ENCODE peak calls at places on chromosome 14, in five cellular contexts. One of them, this sample, is unnamed.

GRCh38 chr14:64835431-64835830 is 44.3 kb downstream of the SPTB start:
- DNase-seq in neural progenitor cell: no peak
- DNase-seq in fibroblast of lung: no peak
- DNase-seq in CD8-positive, alpha-beta T cell: no peak
- DNase-seq in mucosa of descending colon: no peak
- DNase-seq in this sample: no peak

GRCh38 chr14:73850940-73851339 is 691 bp upstream of the PTGR2 start:
- DNase-seq in CD8-positive, alpha-beta T cell: no peak
- DNase-seq in mucosa of descending colon: no peak
- DNase-seq in fibroblast of lung: peak; percentile 39
- DNase-seq in neural progenitor cell: peak; percentile 55
- DNase-seq in this sample: no peak

GRCh38 chr14:22025884-22026283 is 352.3 kb upstream of the OR4E1 start:
- DNase-seq in mucosa of descending colon: no peak
- DNase-seq in fibroblast of lung: no peak
- DNase-seq in neural progenitor cell: no peak
- DNase-seq in CD8-positive, alpha-beta T cell: no peak
- DNase-seq in this sample: no peak

GRCh38 chr14:104827173-104828055 is 26.5 kb downstream of the ZBTB42 start:
- DNase-seq in fibroblast of lung: peak; percentile 48
- DNase-seq in mucosa of descending colon: peak; percentile 63
- DNase-seq in neural progenitor cell: peak; percentile 90
- DNase-seq in CD8-positive, alpha-beta T cell: peak; percentile 60
- DNase-seq in this sample: peak; percentile 54

GRCh38 chr14:68815288-68816182 is 22.7 kb upstream of the ZFP36L1 start:
- DNase-seq in fibroblast of lung: no peak
- DNase-seq in mucosa of descending colon: no peak
- DNase-seq in CD8-positive, alpha-beta T cell: peak; percentile 32
- DNase-seq in neural progenitor cell: no peak
- DNase-seq in this sample: peak; percentile 57

GRCh38 chr14:77542349-77543239 is 44.0 kb upstream of the ISM2 start:
- DNase-seq in neural progenitor cell: peak; percentile 6
- DNase-seq in CD8-positive, alpha-beta T cell: no peak
- DNase-seq in fibroblast of lung: peak; percentile 44
- DNase-seq in mucosa of descending colon: no peak
- DNase-seq in this sample: peak; percentile 33

GRCh38 chr14:56422703-56423213 is 156.8 kb upstream of the TMEM260 start:
- DNase-seq in neural progenitor cell: peak; percentile 56
- DNase-seq in mucosa of descending colon: no peak
- DNase-seq in CD8-positive, alpha-beta T cell: no peak
- DNase-seq in fibroblast of lung: peak; percentile 75
- DNase-seq in this sample: peak; percentile 27

GRCh38 chr14:83044001-83044400 is 1510.3 kb upstream of the SEL1L start:
- DNase-seq in CD8-positive, alpha-beta T cell: no peak
- DNase-seq in fibroblast of lung: no peak
- DNase-seq in neural progenitor cell: no peak
- DNase-seq in mucosa of descending colon: no peak
- DNase-seq in this sample: no peak

GRCh38 chr14:88327497-88327896 is 4.4 kb upstream of the KCNK10 start:
- DNase-seq in neural progenitor cell: no peak
- DNase-seq in fibroblast of lung: no peak
- DNase-seq in mucosa of descending colon: no peak
- DNase-seq in CD8-positive, alpha-beta T cell: no peak
- DNase-seq in this sample: no peak

GRCh38 chr14:67480011-67480410 is 8.5 kb downstream of the TMEM229B start:
- DNase-seq in mucosa of descending colon: no peak
- DNase-seq in neural progenitor cell: no peak
- DNase-seq in fibroblast of lung: no peak
- DNase-seq in CD8-positive, alpha-beta T cell: no peak
- DNase-seq in this sample: peak; percentile 21

GRCh38 chr14:92984896-92985295 is 61.9 kb downstream of the CHGA start:
- DNase-seq in neural progenitor cell: no peak
- DNase-seq in fibroblast of lung: no peak
- DNase-seq in CD8-positive, alpha-beta T cell: no peak
- DNase-seq in mucosa of descending colon: no peak
- DNase-seq in this sample: no peak

GRCh38 chr14:54667764-54668163 is 100.8 kb downstream of the SAMD4A start:
- DNase-seq in neural progenitor cell: no peak
- DNase-seq in mucosa of descending colon: no peak
- DNase-seq in CD8-positive, alpha-beta T cell: no peak
- DNase-seq in fibroblast of lung: no peak
- DNase-seq in this sample: no peak

GRCh38 chr14:36068777-36069534 is 107.6 kb downstream of the PTCSC3 start:
- DNase-seq in neural progenitor cell: no peak
- DNase-seq in CD8-positive, alpha-beta T cell: no peak
- DNase-seq in mucosa of descending colon: no peak
- DNase-seq in fibroblast of lung: peak; percentile 91
- DNase-seq in this sample: no peak

GRCh38 chr14:102930753-102931579 is 8.5 kb downstream of the AMN start:
- DNase-seq in neural progenitor cell: peak; percentile 49
- DNase-seq in CD8-positive, alpha-beta T cell: no peak
- DNase-seq in mucosa of descending colon: peak; percentile 74
- DNase-seq in fibroblast of lung: peak; percentile 58
- DNase-seq in this sample: no peak

GRCh38 chr14:59631237-59631636 is 54.6 kb upstream of the CCDC175 start:
- DNase-seq in CD8-positive, alpha-beta T cell: no peak
- DNase-seq in fibroblast of lung: no peak
- DNase-seq in neural progenitor cell: peak; percentile 61
- DNase-seq in mucosa of descending colon: no peak
- DNase-seq in this sample: peak; percentile 2

GRCh38 chr14:69573841-69574265 is 818 bp downstream of the CCDC177 start:
- DNase-seq in CD8-positive, alpha-beta T cell: no peak
- DNase-seq in fibroblast of lung: no peak
- DNase-seq in neural progenitor cell: peak; percentile 95
- DNase-seq in mucosa of descending colon: no peak
- DNase-seq in this sample: no peak

GRCh38 chr14:79018846-79019245 is 848.7 kb downstream of the NRXN3 start:
- DNase-seq in neural progenitor cell: no peak
- DNase-seq in CD8-positive, alpha-beta T cell: no peak
- DNase-seq in fibroblast of lung: peak; percentile 86
- DNase-seq in mucosa of descending colon: no peak
- DNase-seq in this sample: no peak

GRCh38 chr14:71625175-71625574 is 307.1 kb upstream of the RGS6 start:
- DNase-seq in fibroblast of lung: no peak
- DNase-seq in neural progenitor cell: no peak
- DNase-seq in CD8-positive, alpha-beta T cell: no peak
- DNase-seq in mucosa of descending colon: no peak
- DNase-seq in this sample: no peak

GRCh38 chr14:71103662-71104484 is 196.6 kb downstream of the PCNX1 start:
- DNase-seq in mucosa of descending colon: no peak
- DNase-seq in CD8-positive, alpha-beta T cell: no peak
- DNase-seq in fibroblast of lung: peak; percentile 59
- DNase-seq in neural progenitor cell: peak; percentile 60
- DNase-seq in this sample: peak; percentile 80

GRCh38 chr14:100988411-100988900 is 84.9 kb upstream of the RTL1 start:
- DNase-seq in CD8-positive, alpha-beta T cell: no peak
- DNase-seq in mucosa of descending colon: no peak
- DNase-seq in neural progenitor cell: no peak
- DNase-seq in fibroblast of lung: peak; percentile 69
- DNase-seq in this sample: no peak

GRCh38 chr14:20262642-20263128 is 23.6 kb downstream of the OR11H4 start:
- DNase-seq in neural progenitor cell: no peak
- DNase-seq in CD8-positive, alpha-beta T cell: no peak
- DNase-seq in mucosa of descending colon: no peak
- DNase-seq in fibroblast of lung: peak; percentile 15
- DNase-seq in this sample: no peak

GRCh38 chr14:52998376-52999010 is 47.6 kb upstream of the FERMT2 start:
- DNase-seq in neural progenitor cell: no peak
- DNase-seq in CD8-positive, alpha-beta T cell: no peak
- DNase-seq in mucosa of descending colon: no peak
- DNase-seq in fibroblast of lung: peak; percentile 95
- DNase-seq in this sample: no peak

GRCh38 chr14:22979748-22980392 is 2.5 kb downstream of the AJUBA start:
- DNase-seq in mucosa of descending colon: no peak
- DNase-seq in CD8-positive, alpha-beta T cell: no peak
- DNase-seq in neural progenitor cell: no peak
- DNase-seq in fibroblast of lung: no peak
- DNase-seq in this sample: no peak

GRCh38 chr14:35339761-35340406 is 47.7 kb downstream of the PSMA6 start:
- DNase-seq in CD8-positive, alpha-beta T cell: no peak
- DNase-seq in fibroblast of lung: no peak
- DNase-seq in neural progenitor cell: no peak
- DNase-seq in mucosa of descending colon: no peak
- DNase-seq in this sample: peak; percentile 58

GRCh38 chr14:52835122-52835903 is 43.9 kb upstream of the GNPNAT1 start:
- DNase-seq in CD8-positive, alpha-beta T cell: no peak
- DNase-seq in mucosa of descending colon: no peak
- DNase-seq in neural progenitor cell: peak; percentile 39
- DNase-seq in fibroblast of lung: peak; percentile 86
- DNase-seq in this sample: no peak

GRCh38 chr14:55837467-55837866 is 257.5 kb downstream of the KTN1 start:
- DNase-seq in CD8-positive, alpha-beta T cell: no peak
- DNase-seq in mucosa of descending colon: no peak
- DNase-seq in neural progenitor cell: no peak
- DNase-seq in fibroblast of lung: no peak
- DNase-seq in this sample: no peak

GRCh38 chr14:103217538-103217937 is 94.3 kb downstream of the TNFAIP2 start:
- DNase-seq in CD8-positive, alpha-beta T cell: no peak
- DNase-seq in neural progenitor cell: no peak
- DNase-seq in mucosa of descending colon: no peak
- DNase-seq in fibroblast of lung: no peak
- DNase-seq in this sample: no peak

GRCh38 chr14:103630364-103631108 is 1.5 kb downstream of the KLC1 start:
- DNase-seq in fibroblast of lung: peak; percentile 27
- DNase-seq in neural progenitor cell: no peak
- DNase-seq in mucosa of descending colon: no peak
- DNase-seq in CD8-positive, alpha-beta T cell: no peak
- DNase-seq in this sample: no peak

GRCh38 chr14:59225281-59225680 is 36.8 kb downstream of the DAAM1 start:
- DNase-seq in CD8-positive, alpha-beta T cell: no peak
- DNase-seq in mucosa of descending colon: no peak
- DNase-seq in neural progenitor cell: no peak
- DNase-seq in fibroblast of lung: no peak
- DNase-seq in this sample: no peak

GRCh38 chr14:100867631-100868315 is 35.7 kb downstream of the RTL1 start:
- DNase-seq in mucosa of descending colon: peak; percentile 22
- DNase-seq in fibroblast of lung: no peak
- DNase-seq in CD8-positive, alpha-beta T cell: no peak
- DNase-seq in neural progenitor cell: no peak
- DNase-seq in this sample: no peak

GRCh38 chr14:71773900-71774481 is 158.2 kb upstream of the RGS6 start:
- DNase-seq in mucosa of descending colon: no peak
- DNase-seq in fibroblast of lung: no peak
- DNase-seq in neural progenitor cell: no peak
- DNase-seq in CD8-positive, alpha-beta T cell: no peak
- DNase-seq in this sample: no peak

GRCh38 chr14:70416717-70417349 is at the start of gene SYNJ2BP:
- DNase-seq in mucosa of descending colon: peak; percentile 85
- DNase-seq in neural progenitor cell: peak; percentile 62
- DNase-seq in CD8-positive, alpha-beta T cell: peak; percentile 68
- DNase-seq in fibroblast of lung: peak; percentile 72
- DNase-seq in this sample: peak; percentile 66

GRCh38 chr14:61511558-61511924 is 183.8 kb upstream of the HIF1A start:
- DNase-seq in CD8-positive, alpha-beta T cell: peak; percentile 39
- DNase-seq in fibroblast of lung: no peak
- DNase-seq in neural progenitor cell: no peak
- DNase-seq in mucosa of descending colon: no peak
- DNase-seq in this sample: no peak

GRCh38 chr14:53842938-53843337 is 113.7 kb downstream of the BMP4 start:
- DNase-seq in mucosa of descending colon: no peak
- DNase-seq in neural progenitor cell: no peak
- DNase-seq in CD8-positive, alpha-beta T cell: no peak
- DNase-seq in fibroblast of lung: peak; percentile 89
- DNase-seq in this sample: no peak

DNA sequence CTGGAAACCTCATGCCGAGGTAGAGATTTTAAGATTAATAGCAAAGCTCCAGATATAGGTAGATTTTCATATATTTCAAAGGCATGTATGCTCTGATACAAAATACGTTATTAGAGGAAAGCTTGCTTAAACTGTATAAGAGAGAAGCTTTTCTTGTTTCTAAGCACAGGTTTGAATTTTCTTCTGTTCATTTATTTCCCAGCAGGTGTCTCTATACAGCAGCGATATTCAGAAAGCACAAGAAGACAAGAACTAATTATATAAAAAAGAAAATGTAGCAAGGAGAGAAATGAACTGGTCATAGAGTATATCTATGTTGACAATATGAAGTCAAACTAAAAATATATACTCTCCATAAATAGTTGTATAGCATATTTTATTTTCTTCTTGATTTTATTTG is 307.4 kb upstream of the NOVA1 start:
- DNase-seq in CD8-positive, alpha-beta T cell: no peak
- DNase-seq in neural progenitor cell: no peak
- DNase-seq in mucosa of descending colon: no peak
- DNase-seq in fibroblast of lung: no peak
- DNase-seq in this sample: no peak
- TF ChIP-seq CTCF in CD8-positive, alpha-beta T cell: no peak
- TF ChIP-seq CTCF in neural progenitor cell: no peak
- TF ChIP-seq CTCF in mucosa of descending colon: no peak
- TF ChIP-seq CTCF in fibroblast of lung: no peak
- TF ChIP-seq CTCF in this sample: no peak

GRCh38 chr14:40371011-40371410 is 938.8 kb upstream of the FBXO33 start:
- DNase-seq in fibroblast of lung: peak; percentile 1
- DNase-seq in CD8-positive, alpha-beta T cell: no peak
- DNase-seq in neural progenitor cell: no peak
- DNase-seq in mucosa of descending colon: no peak
- DNase-seq in this sample: no peak

GRCh38 chr14:40368314-40368713 is 936.1 kb upstream of the FBXO33 start:
- DNase-seq in CD8-positive, alpha-beta T cell: no peak
- DNase-seq in neural progenitor cell: no peak
- DNase-seq in fibroblast of lung: peak; percentile 5
- DNase-seq in mucosa of descending colon: no peak
- DNase-seq in this sample: no peak

GRCh38 chr14:40374221-40374620 is 942.0 kb upstream of the FBXO33 start:
- DNase-seq in CD8-positive, alpha-beta T cell: no peak
- DNase-seq in mucosa of descending colon: no peak
- DNase-seq in neural progenitor cell: no peak
- DNase-seq in fibroblast of lung: no peak
- DNase-seq in this sample: no peak
- H3K9me3 ChIP-seq in CD8-positive, alpha-beta T cell: no peaks in the 10 kb centered on the region
- H3K9me3 ChIP-seq in mucosa of descending colon: peaks cover 29% of the 10 kb centered on the region
- H3K9me3 ChIP-seq in neural progenitor cell: no peaks in the 10 kb centered on the region
- H3K9me3 ChIP-seq in fibroblast of lung: no peaks in the 10 kb centered on the region
- H3K9me3 ChIP-seq in this sample: no peaks in the 10 kb centered on the region

GRCh38 chr14:75578099-75578785 is at the start of gene FLVCR2:
- DNase-seq in mucosa of descending colon: peak; percentile 87
- DNase-seq in neural progenitor cell: peak; percentile 84
- DNase-seq in CD8-positive, alpha-beta T cell: peak; percentile 47
- DNase-seq in fibroblast of lung: peak; percentile 61
- DNase-seq in this sample: no peak
- H3K4me3 ChIP-seq in mucosa of descending colon: peak within 1 kb of the TSS; percentile 18
- H3K4me3 ChIP-seq in neural progenitor cell: peak within 1 kb of the TSS; percentile 57
- H3K4me3 ChIP-seq in CD8-positive, alpha-beta T cell: peak within 1 kb of the TSS; percentile 64
- H3K4me3 ChIP-seq in fibroblast of lung: peak within 1 kb of the TSS; percentile 82
- H3K4me3 ChIP-seq in this sample: no peak within 1 kb of the TSS

DNA sequence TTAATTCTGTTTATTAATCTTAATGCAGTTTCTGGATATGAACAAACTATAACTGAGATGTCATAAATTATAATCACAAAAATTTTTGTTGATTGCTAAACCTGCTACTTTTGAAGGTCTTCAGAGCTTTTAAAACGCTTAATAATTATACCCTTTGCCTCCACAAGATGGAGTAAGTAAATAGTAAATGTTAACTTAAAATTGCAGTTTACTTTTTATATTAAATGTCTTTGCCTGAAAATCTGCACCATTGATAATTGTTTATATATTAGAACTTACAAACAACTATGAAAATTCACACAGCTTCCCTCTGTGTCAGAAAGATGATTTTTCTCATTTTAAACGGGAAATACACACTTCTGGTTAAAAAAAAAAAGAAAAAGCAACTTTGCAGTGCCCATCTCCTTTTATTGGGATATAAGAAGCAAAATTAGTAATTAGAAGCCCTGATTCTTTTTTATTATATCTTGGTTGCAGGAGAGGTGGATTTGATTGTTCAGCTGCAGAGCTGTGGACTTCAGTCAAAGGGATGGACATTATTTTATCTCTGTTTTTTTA is 35.6 kb downstream of the SCFD1 start:
- DNase-seq in fibroblast of lung: no peak
- DNase-seq in CD8-positive, alpha-beta T cell: no peak
- DNase-seq in mucosa of descending colon: no peak
- DNase-seq in neural progenitor cell: no peak
- DNase-seq in this sample: peak; percentile 29
- TF ChIP-seq CTCF in fibroblast of lung: no peak
- TF ChIP-seq CTCF in CD8-positive, alpha-beta T cell: peak; percentile 36
- TF ChIP-seq CTCF in mucosa of descending colon: no peak
- TF ChIP-seq CTCF in neural progenitor cell: peak; percentile 49
- TF ChIP-seq CTCF in this sample: peak; percentile 76

This sample was measured in OCI-LY7.